ENCODE peak calls at places on chromosomes 2 and 18, in seven cellular contexts. L is HTR-8/SVneo; Z is GDM1; T is SK-MEL-5; U is T-helper 1 cell; X is stimulated activated CD8-positive, alpha-beta memory T cell treated with anti-CD3 and anti-CD28 coated beads, Interleukin-15, amount 100 ng/mL, for 24 hours; A is sciatic nerve. P is an unnamed sample.

GRCh38 chr2:46194856-46195255 is 102.4 kb upstream of the EPAS1 start:
- DNase-seq in X (no peak), A (no peak), L (no peak), Z (no peak), T (no peak), U (no peak), P (no peak)

GRCh38 chr2:160213511-160213910 is 13.4 kb upstream of the ITGB6 start:
- DNase-seq in A (no peak), Z (no peak), L (no peak), X (no peak), U (no peak), T (no peak), P (peak; percentile 30)

GRCh38 chr2:138474093-138474834 is 27.3 kb upstream of the SPOPL start:
- DNase-seq in Z (no peak), T (no peak), X (no peak), U (no peak), A (no peak), L (no peak), P (no peak)

GRCh38 chr2:171995586-171995985 is 4.2 kb upstream of the METAP1D start:
- DNase-seq in T (no peak), U (no peak), L (no peak), A (no peak), Z (no peak), X (no peak), P (no peak)

GRCh38 chr2:86468162-86469033 is 27.2 kb downstream of the KDM3A start:
- DNase-seq in T (no peak), L (no peak), X (no peak), Z (no peak), U (peak; percentile 77), A (no peak), P (peak; percentile 50)

GRCh38 chr2:26504002-26504401 is 26.1 kb upstream of the OTOF start:
- DNase-seq in T (no peak), U (no peak), X (no peak), Z (no peak), A (no peak), L (no peak), P (no peak)

GRCh38 chr2:181370126-181370525 is 87.1 kb upstream of the ITGA4 start:
- DNase-seq in T (no peak), L (no peak), Z (no peak), X (no peak), U (no peak), A (no peak), P (no peak)

GRCh38 chr2:37506407-37507068 is 162.1 kb downstream of the QPCT start:
- DNase-seq in X (no peak), L (no peak), T (peak; percentile 82), A (no peak), U (no peak), Z (no peak), P (peak; percentile 83)

GRCh38 chr2:975095-975494 is 24.4 kb downstream of the SNTG2 start:
- DNase-seq in Z (no peak), X (no peak), A (no peak), L (no peak), U (no peak), T (no peak), P (no peak)

GRCh38 chr2:44836174-44836573 is 105.3 kb upstream of the SIX3 start:
- DNase-seq in A (no peak), L (no peak), Z (no peak), X (no peak), U (peak; percentile 82), T (no peak), P (no peak)

GRCh38 chr18:59662008-59662701 is 35.1 kb downstream of the CCBE1 start:
- DNase-seq in U (no peak), X (no peak), Z (no peak), A (no peak), L (no peak), T (no peak), P (peak; percentile 57)

GRCh38 chr2:182375862-182376261 is 51.0 kb downstream of the PDE1A start:
- DNase-seq in Z (no peak), U (no peak), A (no peak), L (no peak), T (no peak), X (no peak), P (no peak)

GRCh38 chr2:208984376-208985100 is 439.3 kb upstream of the MAP2 start:
- DNase-seq in Z (no peak), X (no peak), U (no peak), L (no peak), T (no peak), A (no peak), P (no peak)

GRCh38 chr2:215713393-215713792 is 277.5 kb upstream of the FN1 start:
- DNase-seq in X (no peak), Z (no peak), A (no peak), U (no peak), T (no peak), L (no peak), P (peak; percentile 76)

GRCh38 chr18:77067315-77068061 is 65.1 kb downstream of the MBP start:
- DNase-seq in U (peak; percentile 95), T (peak; percentile 11), L (peak; percentile 35), X (no peak), Z (peak; percentile 32), A (peak; percentile 79), P (peak; percentile 86)

GRCh38 chr18:12309683-12310198 is 1.7 kb downstream of the TUBB6 start:
- DNase-seq in T (no peak), L (no peak), X (no peak), U (no peak), A (no peak), Z (no peak), P (no peak)

GRCh38 chr2:1658394-1659151 is 85.7 kb downstream of the PXDN start:
- DNase-seq in T (no peak), Z (no peak), L (no peak), U (no peak), A (peak; percentile 53), X (no peak), P (no peak)

GRCh38 chr2:66434679-66435548 is at the start of gene MEIS1:
- DNase-seq in T (peak; percentile 98), L (peak; percentile 82), U (peak; percentile 58), X (no peak), A (peak; percentile 90), Z (peak; percentile 92), P (peak; percentile 89)

GRCh38 chr2:17334300-17334699 is 183.9 kb downstream of the RAD51AP2 start:
- DNase-seq in Z (no peak), U (no peak), T (no peak), L (no peak), A (no peak), X (no peak), P (no peak)

GRCh38 chr2:133346654-133347053 is 221.6 kb downstream of the NCKAP5 start:
- DNase-seq in A (no peak), L (peak; percentile 13), T (no peak), U (no peak), X (no peak), Z (no peak), P (no peak)

GRCh38 chr2:241140445-241140840 is 8.8 kb downstream of the PASK start:
- DNase-seq in A (peak; percentile 17), T (no peak), Z (no peak), X (no peak), U (no peak), L (no peak), P (no peak)

GRCh38 chr2:47133046-47133445 is 22.1 kb downstream of the STPG4 start:
- DNase-seq in L (no peak), Z (no peak), T (no peak), X (no peak), U (no peak), A (no peak), P (no peak)

GRCh38 chr2:191845876-191846786 is 757 bp downstream of the CAVIN2 start:
- DNase-seq in U (no peak), X (no peak), Z (no peak), A (no peak), T (no peak), L (no peak), P (peak; percentile 51)

GRCh38 chr2:73984922-73985317 is 210 bp downstream of the TET3 start:
- DNase-seq in T (peak; percentile 45), Z (peak; percentile 49), A (peak; percentile 75), U (peak; percentile 56), X (no peak), L (no peak), P (no peak)

GRCh38 chr2:204187513-204188088 is 251.0 kb downstream of the ICOS start:
- DNase-seq in U (peak; percentile 4), T (no peak), Z (no peak), X (no peak), A (no peak), L (no peak), P (no peak)

GRCh38 chr2:240078631-240079030 is 25.3 kb upstream of the OR6B3 start:
- DNase-seq in A (no peak), U (no peak), X (no peak), L (no peak), Z (no peak), T (no peak), P (no peak)

GRCh38 chr18:32018331-32019250 is at the start of gene RNF125:
- DNase-seq in T (peak; percentile 61), Z (peak; percentile 84), L (peak; percentile 33), X (peak; percentile 61), A (peak; percentile 88), U (peak; percentile 96), P (peak; percentile 87)

GRCh38 chr2:240167588-240167880 is 27.1 kb upstream of the OTOS start:
- DNase-seq in A (peak; percentile 50), U (no peak), T (no peak), Z (no peak), L (no peak), X (no peak), P (no peak)

GRCh38 chr2:24926602-24927252 is 6.7 kb upstream of the ADCY3 start:
- DNase-seq in T (no peak), U (peak; percentile 57), L (no peak), Z (no peak), X (no peak), A (peak; percentile 86), P (peak; percentile 14)

GRCh38 chr2:134558208-134558890 is 160.5 kb downstream of the TMEM163 start:
- DNase-seq in L (no peak), Z (no peak), U (no peak), T (no peak), A (no peak), X (no peak), P (no peak)

GRCh38 chr2:164335947-164336346 is 285.3 kb downstream of the GRB14 start:
- DNase-seq in T (no peak), Z (no peak), L (no peak), U (no peak), X (no peak), A (no peak), P (no peak)

GRCh38 chr2:231883468-231883881 is 42.7 kb downstream of the NPPC start:
- DNase-seq in X (no peak), T (no peak), L (peak; percentile 49), A (no peak), U (no peak), Z (no peak), P (no peak)

GRCh38 chr2:206642075-206643025 is at the start of gene FAM237A:
- DNase-seq in L (peak; percentile 49), T (peak; percentile 53), U (peak; percentile 5), X (no peak), Z (peak; percentile 1), A (peak; percentile 55), P (peak; percentile 78)

GRCh38 chr2:65749549-65749948 is 317.1 kb upstream of the SPRED2 start:
- DNase-seq in A (no peak), L (no peak), Z (no peak), T (peak; percentile 13), X (no peak), U (no peak), P (peak; percentile 42)

GRCh38 chr2:200483729-200484198 is 26.1 kb downstream of the KCTD18 start:
- DNase-seq in L (peak; percentile 26), T (peak; percentile 64), A (no peak), Z (no peak), X (no peak), U (peak; percentile 29), P (no peak)

GRCh38 chr2:20141056-20141762 is 83.7 kb downstream of the SDC1 start:
- DNase-seq in Z (no peak), T (peak; percentile 68), A (no peak), X (no peak), L (peak; percentile 93), U (no peak), P (peak; percentile 93)

P was measured in myocyte.